ENCODE peak calls at places on chromosomes 5 and 9, in seven cellular contexts. J is CD8-positive, alpha-beta T cell; P is Panc1; T is fibroblast of lung; R is GM12864; Z is GM23338; U is ovary. G is an unnamed sample.

GRCh38 chr9:116550728-116551436 is 136.2 kb upstream of the TRIM32 start:
- DNase-seq in J (no peak), R (no peak), P (no peak), U (no peak), T (peak), Z (peak), G (no peak)

GRCh38 chr5:111840275-111840674 is 83.3 kb upstream of the NREP start:
- DNase-seq in U (no peak), T (no peak), R (no peak), P (no peak), Z (no peak), J (no peak), G (no peak)

GRCh38 chr5:151319334-151319733 is 15.8 kb upstream of the SLC36A3 start:
- DNase-seq in T (peak), P (no peak), Z (peak), R (no peak), J (no peak), U (peak), G (no peak)

GRCh38 chr5:177300236-177300880 is 3.2 kb downstream of the RAB24 start:
- DNase-seq in Z (peak), P (no peak), T (peak), J (peak), R (no peak), U (peak), G (peak)

GRCh38 chr5:137316346-137316736 is 182.8 kb downstream of the SPOCK1 start:
- DNase-seq in U (no peak), R (no peak), T (no peak), J (no peak), P (no peak), Z (no peak), G (no peak)

GRCh38 chr5:55860268-55860667 is 9.1 kb downstream of the IL31RA start:
- DNase-seq in T (no peak), J (no peak), U (no peak), R (no peak), Z (no peak), P (no peak), G (no peak)

GRCh38 chr9:68515304-68516017 is 25.2 kb downstream of the TMEM252 start:
- DNase-seq in P (no peak), T (peak), U (no peak), R (no peak), J (no peak), Z (no peak), G (no peak)

GRCh38 chr9:113511047-113511521 is 47.6 kb downstream of the RGS3 start:
- DNase-seq in Z (no peak), U (no peak), J (no peak), R (no peak), T (no peak), P (no peak), G (no peak)

GRCh38 chr5:11903614-11904269 is 504 bp downstream of the CTNND2 start:
- DNase-seq in P (no peak), T (no peak), Z (peak), J (no peak), U (peak), R (no peak), G (no peak)

GRCh38 chr5:150616506-150616905 is 24.0 kb upstream of the SYNPO start:
- DNase-seq in U (no peak), J (no peak), R (no peak), P (no peak), T (no peak), Z (no peak), G (no peak)

GRCh38 chr9:95515272-95516113 is 1.3 kb downstream of the PTCH1 start:
- DNase-seq in Z (peak), U (peak), T (no peak), R (no peak), P (no peak), J (peak), G (no peak)

GRCh38 chr5:143230676-143230996 is 172.8 kb downstream of the NR3C1 start:
- DNase-seq in R (no peak), P (no peak), Z (no peak), T (no peak), J (no peak), U (no peak), G (no peak)

GRCh38 chr5:168974081-168974480 is 326.9 kb downstream of the SLIT3 start:
- DNase-seq in J (no peak), U (no peak), Z (no peak), T (no peak), R (no peak), P (no peak), G (no peak)

GRCh38 chr5:36200513-36200912 is 41.2 kb downstream of the NADK2 start:
- DNase-seq in J (no peak), T (no peak), U (no peak), P (no peak), R (no peak), Z (no peak), G (no peak)

GRCh38 chr5:26578002-26578401 is 460.4 kb downstream of the CDH9 start:
- DNase-seq in R (no peak), P (no peak), Z (no peak), U (no peak), T (no peak), J (no peak), G (no peak)

GRCh38 chr5:59548807-59549357 is 344.6 kb downstream of the PDE4D start:
- DNase-seq in T (no peak), U (no peak), Z (no peak), R (no peak), J (no peak), P (no peak), G (no peak)

GRCh38 chr9:70407081-70407503 is 7.4 kb downstream of the KLF9 start:
- DNase-seq in P (no peak), T (peak), J (no peak), Z (peak), R (no peak), U (no peak), G (no peak)

GRCh38 chr5:159908201-159908940 is 7.9 kb upstream of the ADRA1B start:
- DNase-seq in P (no peak), Z (peak), R (no peak), J (no peak), T (no peak), U (no peak), G (no peak)

GRCh38 chr5:155729684-155730059 is 597.3 kb upstream of the SGCD start:
- DNase-seq in J (no peak), U (peak), R (no peak), P (no peak), T (no peak), Z (peak), G (no peak)

GRCh38 chr5:155726267-155726666 is 600.7 kb upstream of the SGCD start:
- DNase-seq in J (no peak), P (no peak), R (no peak), T (peak), U (peak), Z (peak), G (no peak)

GRCh38 chr5:155728146-155728856 is 598.7 kb upstream of the SGCD start:
- DNase-seq in T (peak), R (no peak), U (peak), Z (peak), P (no peak), J (peak), G (no peak)

GRCh38 chr5:155728857-155729683 is 597.9 kb upstream of the SGCD start:
- DNase-seq in T (peak), U (peak), R (no peak), Z (peak), P (no peak), J (no peak), G (no peak)

DNA sequence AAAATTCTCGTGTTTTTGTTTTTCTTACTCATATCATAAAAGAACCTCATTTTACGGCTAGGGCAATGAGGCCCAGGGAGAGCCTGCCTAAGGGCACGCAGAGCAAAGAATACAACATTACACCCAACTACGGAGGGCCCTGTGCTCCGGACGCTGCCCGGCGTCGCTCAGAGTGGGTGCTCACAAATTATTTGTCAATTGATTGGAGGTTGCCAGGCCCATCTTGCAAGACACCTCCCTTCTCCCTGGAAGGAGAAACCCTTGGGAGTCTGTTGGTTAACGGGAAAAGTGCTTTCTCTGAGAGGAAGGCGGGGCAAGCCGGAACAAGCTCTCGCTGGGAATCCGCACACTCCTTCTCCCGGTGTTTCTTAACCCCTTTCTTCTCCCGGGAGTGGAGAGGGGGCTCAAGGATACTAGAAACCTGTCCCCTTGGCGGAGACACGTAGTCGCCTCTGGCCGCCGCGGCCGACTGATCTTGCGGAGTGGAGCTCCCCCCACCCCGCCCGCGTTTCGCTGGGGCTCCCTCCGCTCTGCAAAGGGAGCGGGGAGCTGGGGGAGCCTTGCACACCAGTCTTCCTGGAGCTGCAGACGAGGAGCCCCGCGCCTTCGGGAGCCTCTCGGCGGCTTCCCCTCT is 599.3 kb upstream of the SGCD start:
- DNase-seq in Z (peak), J (no peak), U (no peak), P (no peak), T (no peak), R (no peak), G (no peak)
- H3K4me3 ChIP-seq in Z (peak), J (no peak), U (peak), P (no peak), T (no peak), R (no peak), G (no peak)

GRCh38 chr5:95924720-95925119 is 36.9 kb downstream of the ELL2 start:
- DNase-seq in Z (no peak), J (no peak), U (no peak), T (peak), P (no peak), R (peak), G (no peak)
- H3K4me3 ChIP-seq in Z (no peak), J (no peak), U (no peak), T (no peak), P (no peak), R (no peak), G (no peak)

GRCh38 chr5:14153932-14154646 is 10.9 kb downstream of the TRIO start:
- DNase-seq in U (no peak), R (no peak), P (no peak), T (peak), Z (peak), J (no peak), G (no peak)
- H3K4me3 ChIP-seq in U (no peak), R (peak), P (peak), T (peak), Z (peak), J (no peak), G (no peak)

GRCh38 chr5:119315516-119315949 is 40.3 kb upstream of the TNFAIP8 start:
- DNase-seq in T (peak), R (peak), Z (no peak), P (no peak), J (peak), U (no peak), G (peak)
- H3K4me3 ChIP-seq in T (no peak), R (no peak), Z (no peak), P (no peak), J (no peak), U (no peak), G (peak)

GRCh38 chr5:98773464-98774191 is at the start of gene RGMB:
- DNase-seq in J (peak), U (peak), P (peak), Z (peak), T (peak), R (peak), G (peak)

GRCh38 chr5:98771389-98772109 is 1.9 kb upstream of the RGMB start:
- DNase-seq in T (peak), P (peak), J (peak), R (peak), Z (peak), U (no peak), G (peak)

GRCh38 chr5:98772415-98773213 is 849 bp upstream of the RGMB start:
- DNase-seq in R (peak), J (peak), U (peak), P (no peak), T (peak), Z (peak), G (no peak)

GRCh38 chr5:98774192-98775046 is 956 bp downstream of the RGMB start:
- DNase-seq in R (no peak), U (peak), Z (peak), J (peak), T (peak), P (no peak), G (peak)

GRCh38 chr5:98773214-98773463 is 324 bp upstream of the RGMB start:
- DNase-seq in J (no peak), T (no peak), U (no peak), Z (no peak), R (no peak), P (peak), G (no peak)
- H3K4me3 ChIP-seq in J (peak), T (peak), U (peak), Z (peak), R (peak), P (peak), G (peak)

GRCh38 chr9:89748831-89749499 is 144.2 kb downstream of the GADD45G start:
- DNase-seq in Z (no peak), T (no peak), P (no peak), J (no peak), U (no peak), R (no peak), G (no peak)

GRCh38 chr9:89748020-89748670 is 143.3 kb downstream of the GADD45G start:
- DNase-seq in Z (no peak), P (no peak), T (peak), J (no peak), U (no peak), R (no peak), G (no peak)

GRCh38 chr9:89751081-89751855 is 146.5 kb downstream of the GADD45G start:
- DNase-seq in R (no peak), P (no peak), T (no peak), Z (no peak), J (no peak), U (no peak), G (no peak)

GRCh38 chr9:89749500-89750116 is 144.8 kb downstream of the GADD45G start:
- DNase-seq in R (no peak), U (no peak), P (no peak), J (no peak), T (peak), Z (no peak), G (no peak)

DNA sequence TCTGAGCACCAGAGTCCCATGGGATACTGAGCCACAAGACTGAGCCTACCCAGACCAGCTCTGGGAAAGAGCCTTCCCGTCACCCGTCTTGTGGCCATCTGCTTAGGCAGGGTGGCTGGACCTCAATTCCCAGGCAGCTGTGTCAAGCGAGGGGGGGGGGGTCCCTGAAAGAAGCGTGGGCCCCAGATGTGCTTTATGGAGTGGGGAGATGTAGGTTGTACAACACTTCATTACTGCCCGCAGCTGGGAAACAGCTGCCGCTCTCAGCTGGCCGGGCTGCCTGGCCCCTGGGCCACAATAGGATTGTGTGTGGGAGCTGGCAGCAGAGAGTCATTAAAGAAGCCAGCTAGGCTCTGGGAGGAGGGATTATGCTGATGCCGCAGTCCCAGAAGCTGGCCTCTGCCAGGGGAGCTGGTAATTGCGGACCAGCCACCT is 145.3 kb downstream of the GADD45G start:
- DNase-seq in J (no peak), R (no peak), Z (peak), P (no peak), T (peak), U (peak), G (no peak)
- H3K4me3 ChIP-seq in J (no peak), R (no peak), Z (no peak), P (no peak), T (no peak), U (no peak), G (no peak)

GRCh38 chr9:38391278-38392118 is 1.0 kb upstream of the ALDH1B1 start:
- DNase-seq in T (no peak), Z (no peak), U (no peak), R (no peak), P (no peak), J (no peak), G (no peak)
- H3K4me3 ChIP-seq in T (no peak), Z (peak), U (no peak), R (no peak), P (peak), J (no peak), G (peak)

GRCh38 chr9:63817622-63818518 is 1467.1 kb downstream of the FOXD4L5 start:
- DNase-seq in T (peak), U (peak), J (peak), P (no peak), R (peak), Z (peak), G (peak)

DNA sequence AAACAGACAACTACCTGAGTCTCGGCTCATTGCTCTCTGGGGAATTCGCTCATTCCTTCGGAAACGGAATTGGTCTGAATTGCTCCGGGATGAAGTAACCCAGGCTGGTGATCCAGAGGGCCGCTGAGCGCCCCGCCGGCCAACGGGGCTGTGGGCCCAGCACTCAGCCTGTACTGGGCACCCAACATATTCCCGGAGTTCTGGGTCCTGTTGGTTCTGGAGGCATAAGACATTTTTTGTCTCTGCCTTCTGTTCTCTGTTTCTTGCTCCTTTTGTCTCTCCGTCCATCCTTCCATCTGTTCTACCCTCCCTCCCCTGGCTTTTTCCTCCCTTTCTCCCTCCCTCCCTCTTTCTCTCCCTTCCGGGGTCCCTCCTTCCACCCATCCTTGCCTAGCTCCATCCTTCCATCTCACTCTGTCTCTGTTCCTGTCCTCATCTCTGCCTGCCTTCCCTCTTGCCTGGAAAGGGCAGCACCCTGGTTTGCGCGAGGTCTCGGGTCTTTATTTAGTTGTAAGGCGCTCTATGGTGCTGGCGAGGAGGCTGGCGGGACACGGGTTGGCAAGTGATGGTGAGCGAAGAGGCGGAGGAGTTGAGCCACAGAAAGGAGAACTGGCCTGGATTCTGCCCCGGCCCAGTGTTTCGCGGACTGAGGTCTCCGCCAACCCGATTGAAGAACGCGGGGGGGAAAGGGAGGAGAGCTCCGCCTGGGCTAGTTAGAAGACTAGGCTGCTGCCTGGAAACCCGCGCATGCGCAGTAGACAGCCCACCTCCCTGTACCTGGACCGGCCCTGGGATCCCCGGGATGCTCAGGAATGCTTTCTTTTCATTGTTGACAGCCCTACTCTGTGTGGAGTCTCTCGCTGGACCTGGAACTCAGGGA is 1468.0 kb downstream of the FOXD4L5 start:
- DNase-seq in R (peak), Z (peak), U (peak), J (peak), P (no peak), T (peak), G (peak)
- H3K4me3 ChIP-seq in R (peak), Z (peak), U (no peak), J (peak), P (peak), T (peak), G (peak)

GRCh38 chr5:2658421-2658820 is 93.1 kb downstream of the IRX2 start:
- DNase-seq in Z (no peak), P (no peak), R (no peak), T (no peak), J (no peak), U (no peak), G (no peak)
- H3K4me3 ChIP-seq in Z (no peak), P (no peak), R (no peak), T (no peak), J (no peak), U (no peak), G (no peak)

GRCh38 chr5:172817664-172818063 is 16.4 kb upstream of the ERGIC1 start:
- DNase-seq in T (no peak), J (no peak), Z (no peak), P (no peak), R (no peak), U (no peak), G (no peak)
- H3K4me3 ChIP-seq in T (no peak), J (no peak), Z (no peak), P (no peak), R (no peak), U (no peak), G (no peak)

G was measured in CD4-positive, CD25-positive, alpha-beta regulatory T cell.